ENCODE peak calls at places on chromosomes 5 and 9, in six cellular contexts. Q is mucosa of descending colon, A is HFF-Myc, S is body of pancreas, N is brain microvascular endothelial cell, T is fibroblast of mammary gland. P is an unnamed sample.

GRCh38 chr5:62720036-62720441 is 141.4 kb downstream of the LRRC70 start:
- DNase-seq in T (peak), A (peak), N (no peak), Q (no peak), S (peak), P (no peak)

GRCh38 chr5:32115985-32116384 is 58.1 kb downstream of the GOLPH3 start:
- DNase-seq in S (no peak), N (no peak), T (no peak), A (no peak), Q (no peak), P (no peak)

GRCh38 chr5:107470007-107470582 is 200.6 kb downstream of the EFNA5 start:
- DNase-seq in T (peak), A (no peak), S (no peak), N (peak), Q (no peak), P (peak)

GRCh38 chr5:74916831-74917710 is 50.9 kb upstream of the FAM169A start:
- DNase-seq in Q (no peak), A (no peak), S (peak), T (peak), N (peak), P (peak)

GRCh38 chr5:128081111-128081865 is 2.3 kb upstream of the SLC12A2 start:
- DNase-seq in T (peak), S (no peak), A (no peak), Q (no peak), N (no peak), P (peak)

GRCh38 chr9:92545002-92545510 is 9.3 kb upstream of the ECM2 start:
- DNase-seq in S (no peak), A (no peak), T (no peak), Q (no peak), N (no peak), P (no peak)

GRCh38 chr9:127846451-127847154 is 7.9 kb downstream of the ENG start:
- DNase-seq in Q (no peak), T (no peak), A (no peak), S (peak), N (no peak), P (no peak)

GRCh38 chr5:149809919-149810691 is 80.0 kb downstream of the PPARGC1B start:
- DNase-seq in N (no peak), A (no peak), Q (no peak), T (no peak), S (no peak), P (no peak)

GRCh38 chr5:43213951-43214350 is 21.9 kb downstream of the NIM1K start:
- DNase-seq in Q (no peak), T (no peak), S (no peak), N (no peak), A (no peak), P (no peak)

GRCh38 chr5:67268233-67269011 is 71.8 kb upstream of the CD180 start:
- DNase-seq in S (peak), T (peak), Q (peak), N (peak), A (peak), P (peak)

GRCh38 chr9:93588641-93589609 is 12.5 kb downstream of the PHF2 start:
- DNase-seq in N (peak), S (no peak), A (no peak), T (peak), Q (no peak), P (peak)

GRCh38 chr9:124855944-124856773 is 2.9 kb downstream of the WDR38 start:
- DNase-seq in T (peak), S (no peak), Q (no peak), A (no peak), N (no peak), P (peak)

GRCh38 chr5:100970646-100971045 is 67.6 kb upstream of the ST8SIA4 start:
- DNase-seq in S (no peak), N (no peak), Q (no peak), A (no peak), T (no peak), P (no peak)

GRCh38 chr9:122197334-122197872 is 31.4 kb downstream of the LHX6 start:
- DNase-seq in T (no peak), S (no peak), Q (no peak), A (no peak), N (no peak), P (no peak)

GRCh38 chr5:149583394-149583793 is 2.1 kb downstream of the ARHGEF37 start:
- DNase-seq in T (no peak), A (no peak), N (no peak), S (peak), Q (no peak), P (no peak)

GRCh38 chr9:136152543-136152866 is 33.8 kb upstream of the TMEM250 start:
- DNase-seq in T (no peak), Q (no peak), N (no peak), S (no peak), A (no peak), P (no peak)

GRCh38 chr5:18772475-18772874 is 1138.2 kb downstream of the TAF11L14 start:
- DNase-seq in A (no peak), N (no peak), T (no peak), Q (no peak), S (no peak), P (no peak)

GRCh38 chr5:116237917-116238502 is 153.2 kb downstream of the COMMD10 start:
- DNase-seq in S (no peak), A (no peak), Q (no peak), N (no peak), T (peak), P (no peak)

GRCh38 chr5:6818594-6819512 is 105.6 kb downstream of the TENT4A start:
- DNase-seq in T (peak), N (no peak), S (no peak), A (no peak), Q (no peak), P (no peak)

GRCh38 chr5:132747064-132747692 is at the start of gene CCNI2:
- DNase-seq in S (peak), A (no peak), T (no peak), N (no peak), Q (peak), P (no peak)

GRCh38 chr5:124572973-124573372 is 173.5 kb downstream of the ZNF608 start:
- DNase-seq in T (no peak), N (no peak), A (no peak), Q (no peak), S (no peak), P (no peak)

GRCh38 chr5:115586525-115587146 is 15.6 kb downstream of the TICAM2 start:
- DNase-seq in A (no peak), S (no peak), T (peak), Q (no peak), N (no peak), P (no peak)

GRCh38 chr9:12698293-12698692 is 5.1 kb downstream of the TYRP1 start:
- DNase-seq in S (no peak), A (no peak), Q (no peak), N (no peak), T (peak), P (peak)

GRCh38 chr5:102289251-102289899 is 6.7 kb downstream of the SLCO4C1 start:
- DNase-seq in Q (no peak), N (no peak), S (no peak), T (no peak), A (no peak), P (no peak)

GRCh38 chr9:134634667-134635230 is 6.9 kb upstream of the COL5A1 start:
- DNase-seq in T (no peak), Q (peak), S (peak), A (no peak), N (no peak), P (no peak)

GRCh38 chr5:14202462-14202861 is 59.3 kb downstream of the TRIO start:
- DNase-seq in N (peak), S (no peak), A (no peak), T (peak), Q (no peak), P (no peak)

GRCh38 chr9:136645903-136646754 is 16.6 kb upstream of the EGFL7 start:
- DNase-seq in Q (peak), N (no peak), S (peak), T (no peak), A (no peak), P (no peak)

GRCh38 chr5:134662971-134663370 is 14.4 kb downstream of the SEC24A start:
- DNase-seq in S (no peak), Q (no peak), T (no peak), A (no peak), N (no peak), P (no peak)
- TF ChIP-seq CTCF in S (no peak), Q (no peak), T (no peak), A (no peak), N (no peak), P (no peak)

DNA sequence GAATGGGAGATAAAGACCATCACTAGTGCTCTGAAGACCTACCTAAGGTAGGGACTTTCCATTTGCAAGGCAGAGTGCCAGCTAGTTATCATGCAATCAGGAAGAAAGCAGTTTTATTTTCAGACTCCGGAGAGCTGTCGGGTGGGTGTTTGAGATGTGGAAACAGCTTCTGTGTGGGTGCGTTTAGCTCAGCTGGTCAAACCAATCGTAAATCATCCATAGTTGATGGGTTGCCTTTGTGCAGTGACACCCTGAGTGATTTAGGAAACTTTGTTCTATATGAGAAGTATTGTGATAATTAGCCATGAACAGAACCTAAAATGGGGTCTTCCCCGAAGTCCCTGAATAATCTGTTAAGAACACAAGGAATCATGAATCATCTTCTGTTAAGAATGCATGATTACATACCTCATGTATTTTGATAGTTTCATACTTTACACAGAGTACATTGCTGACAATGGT is 284.3 kb downstream of the ARHGAP26 start:
- DNase-seq in T (no peak), N (peak), S (no peak), A (no peak), Q (no peak), P (no peak)
- H3K4me3 ChIP-seq in T (no peak), N (no peak), S (no peak), A (no peak), Q (no peak), P (no peak)

GRCh38 chr9:111037744-111038335 is 430 bp downstream of the LPAR1 start:
- DNase-seq in Q (peak), N (no peak), S (peak), T (peak), A (no peak), P (no peak)
- TF ChIP-seq CTCF in Q (no peak), N (no peak), S (peak), T (no peak), A (peak), P (no peak)

GRCh38 chr9:130937146-130938076 is 1.6 kb downstream of the FIBCD1 start:
- DNase-seq in S (no peak), T (no peak), N (no peak), A (no peak), Q (no peak), P (no peak)
- H3K4me3 ChIP-seq in S (no peak), T (no peak), N (no peak), A (no peak), Q (no peak), P (no peak)

GRCh38 chr5:175700991-175701390 is 43.1 kb downstream of the HRH2 start:
- DNase-seq in T (no peak), N (peak), A (no peak), Q (no peak), S (no peak), P (no peak)
- TF ChIP-seq CTCF in T (peak), N (peak), A (peak), Q (no peak), S (peak), P (no peak)

DNA sequence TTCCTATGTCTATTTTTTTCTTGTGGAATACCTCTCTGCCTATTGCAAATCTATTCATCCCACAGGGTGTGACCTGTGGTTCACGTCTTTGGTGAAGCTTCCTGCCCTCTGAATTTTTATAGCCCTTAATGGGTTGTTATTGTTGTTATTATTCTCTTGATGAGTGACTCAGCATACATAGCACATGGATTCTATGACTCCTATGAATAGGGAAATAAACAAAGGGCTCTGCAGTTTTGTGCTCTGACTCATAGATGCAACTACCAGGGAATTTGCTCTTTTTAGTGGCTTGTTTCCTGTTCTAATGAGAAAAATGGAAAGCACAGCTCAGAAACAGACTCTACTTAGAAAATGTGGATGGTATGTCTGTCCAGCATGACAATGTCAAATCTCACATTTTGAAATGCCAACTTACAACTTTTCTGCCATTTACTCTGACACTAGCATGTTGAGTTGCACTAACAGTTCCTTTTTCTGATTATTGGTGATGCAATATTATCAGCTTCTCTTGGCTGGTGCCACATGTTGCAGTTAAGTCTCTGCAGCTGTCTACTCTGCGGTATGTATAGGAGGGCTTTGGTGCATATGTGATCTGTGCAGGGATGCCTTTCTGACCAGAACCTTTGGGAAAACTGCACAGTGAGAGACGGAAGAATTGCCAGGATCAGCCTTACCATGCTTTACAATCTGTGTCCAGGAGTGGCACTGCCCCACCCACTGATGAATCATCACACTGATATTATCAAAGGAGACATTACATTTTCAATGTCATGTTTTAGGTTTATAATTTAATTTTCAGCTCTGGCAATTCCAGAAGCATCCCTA is 996.4 kb upstream of the WWC1 start:
- DNase-seq in N (peak), T (peak), Q (no peak), S (no peak), A (peak), P (peak)
- H3K4me3 ChIP-seq in N (no peak), T (no peak), Q (no peak), S (no peak), A (peak), P (peak)

DNA sequence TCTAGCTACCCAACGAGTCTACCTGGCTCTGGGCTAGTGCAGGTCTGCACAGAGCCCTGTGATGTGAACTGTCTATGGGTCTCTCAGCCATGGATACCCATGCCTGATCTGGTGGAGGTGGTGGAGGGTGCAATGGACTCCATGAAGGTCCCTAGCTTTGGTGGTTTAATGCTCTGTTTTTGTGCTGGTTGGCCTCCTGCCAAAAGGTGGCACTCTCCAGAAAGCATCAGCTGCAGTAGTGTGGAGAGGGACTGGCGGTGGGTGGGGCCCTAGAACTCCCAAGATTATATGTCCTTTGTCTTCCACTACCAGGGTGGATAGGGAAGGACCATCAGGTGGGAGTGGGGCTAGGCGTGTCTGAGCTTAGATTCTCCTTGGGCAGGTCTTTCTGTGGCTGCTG is 290.1 kb downstream of the AGTPBP1 start:
- DNase-seq in S (no peak), T (no peak), Q (no peak), N (no peak), A (no peak), P (no peak)
- TF ChIP-seq CTCF in S (no peak), T (no peak), Q (no peak), N (no peak), A (no peak), P (no peak)

DNA sequence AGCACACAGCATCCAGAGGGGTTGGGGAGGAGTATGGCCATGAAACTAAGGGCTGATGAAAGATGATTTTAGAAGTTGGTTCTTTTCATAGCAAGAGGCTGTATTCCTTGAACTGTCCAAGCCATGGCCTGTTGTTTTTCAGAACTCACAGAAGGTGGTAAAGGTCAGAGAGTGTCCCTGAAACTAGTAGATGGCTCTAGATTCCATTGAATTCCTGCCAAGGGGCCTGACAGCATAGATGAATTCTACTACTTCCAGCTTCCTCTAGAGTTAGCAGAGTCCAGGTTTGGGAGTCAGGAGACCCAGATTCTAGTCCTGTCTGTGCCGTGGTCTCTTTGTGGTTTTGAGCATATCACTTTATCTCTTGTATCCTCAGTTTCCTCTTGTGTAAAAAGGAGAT is 101.6 kb downstream of the GRIA1 start:
- DNase-seq in Q (no peak), A (no peak), T (no peak), S (no peak), N (no peak), P (no peak)
- H3K4me3 ChIP-seq in Q (no peak), A (no peak), T (no peak), S (no peak), N (no peak), P (no peak)

P was measured in foreskin fibroblast.